ENCODE peak calls at places on chromosomes 3 and 15, in eight cellular contexts. One of them, this sample, is unnamed.

GRCh38 chr3:100710355-100711198 is 1.3 kb downstream of the TFG start:
- DNase-seq in cardiac muscle cell: peak; percentile 69
- DNase-seq in stimulated activated naive CD8-positive, alpha-beta T cell treated with anti-CD3 and anti-CD28 coated beads, Interleukin-15, amount 100 ng/mL, for 72 hours: peak; percentile 80
- DNase-seq in GM19239: peak; percentile 36
- DNase-seq in stimulated activated CD8-positive, alpha-beta memory T cell treated with anti-CD3 and anti-CD28 coated beads, Interleukin-4, amount 100 ng/mL, for 1 hour: no peak
- DNase-seq in fibroblast of lung: peak; percentile 68
- DNase-seq in NCI-H2107: no peak
- DNase-seq in iris pigment epithelial cell: peak; percentile 89
- DNase-seq in this sample: peak; percentile 33

GRCh38 chr3:102224171-102224570 is 210.6 kb upstream of the ZPLD1 start:
- DNase-seq in cardiac muscle cell: peak; percentile 34
- DNase-seq in stimulated activated naive CD8-positive, alpha-beta T cell treated with anti-CD3 and anti-CD28 coated beads, Interleukin-15, amount 100 ng/mL, for 72 hours: peak; percentile 35
- DNase-seq in GM19239: no peak
- DNase-seq in stimulated activated CD8-positive, alpha-beta memory T cell treated with anti-CD3 and anti-CD28 coated beads, Interleukin-4, amount 100 ng/mL, for 1 hour: no peak
- DNase-seq in fibroblast of lung: peak; percentile 41
- DNase-seq in NCI-H2107: no peak
- DNase-seq in iris pigment epithelial cell: peak; percentile 46
- DNase-seq in this sample: peak; percentile 19

GRCh38 chr3:51610708-51611107 is 60.3 kb upstream of the TEX264 start:
- DNase-seq in cardiac muscle cell: no peak
- DNase-seq in stimulated activated naive CD8-positive, alpha-beta T cell treated with anti-CD3 and anti-CD28 coated beads, Interleukin-15, amount 100 ng/mL, for 72 hours: no peak
- DNase-seq in GM19239: no peak
- DNase-seq in stimulated activated CD8-positive, alpha-beta memory T cell treated with anti-CD3 and anti-CD28 coated beads, Interleukin-4, amount 100 ng/mL, for 1 hour: no peak
- DNase-seq in fibroblast of lung: no peak
- DNase-seq in NCI-H2107: no peak
- DNase-seq in iris pigment epithelial cell: no peak
- DNase-seq in this sample: no peak

GRCh38 chr3:50375200-50375931 is 16.0 kb upstream of the TMEM115 start:
- DNase-seq in cardiac muscle cell: no peak
- DNase-seq in stimulated activated naive CD8-positive, alpha-beta T cell treated with anti-CD3 and anti-CD28 coated beads, Interleukin-15, amount 100 ng/mL, for 72 hours: no peak
- DNase-seq in GM19239: no peak
- DNase-seq in stimulated activated CD8-positive, alpha-beta memory T cell treated with anti-CD3 and anti-CD28 coated beads, Interleukin-4, amount 100 ng/mL, for 1 hour: no peak
- DNase-seq in fibroblast of lung: no peak
- DNase-seq in NCI-H2107: no peak
- DNase-seq in iris pigment epithelial cell: no peak
- DNase-seq in this sample: no peak

GRCh38 chr3:8233938-8234337 is 267.7 kb upstream of the LMCD1 start:
- DNase-seq in cardiac muscle cell: no peak
- DNase-seq in stimulated activated naive CD8-positive, alpha-beta T cell treated with anti-CD3 and anti-CD28 coated beads, Interleukin-15, amount 100 ng/mL, for 72 hours: no peak
- DNase-seq in GM19239: no peak
- DNase-seq in stimulated activated CD8-positive, alpha-beta memory T cell treated with anti-CD3 and anti-CD28 coated beads, Interleukin-4, amount 100 ng/mL, for 1 hour: no peak
- DNase-seq in fibroblast of lung: no peak
- DNase-seq in NCI-H2107: no peak
- DNase-seq in iris pigment epithelial cell: no peak
- DNase-seq in this sample: no peak

GRCh38 chr15:84400820-84401219 is 165.2 kb downstream of the GOLGA6L4 start:
- DNase-seq in cardiac muscle cell: no peak
- DNase-seq in stimulated activated naive CD8-positive, alpha-beta T cell treated with anti-CD3 and anti-CD28 coated beads, Interleukin-15, amount 100 ng/mL, for 72 hours: no peak
- DNase-seq in GM19239: no peak
- DNase-seq in stimulated activated CD8-positive, alpha-beta memory T cell treated with anti-CD3 and anti-CD28 coated beads, Interleukin-4, amount 100 ng/mL, for 1 hour: no peak
- DNase-seq in fibroblast of lung: no peak
- DNase-seq in NCI-H2107: no peak
- DNase-seq in iris pigment epithelial cell: no peak
- DNase-seq in this sample: no peak

GRCh38 chr3:64093825-64094712 is 70.8 kb upstream of the PSMD6 start:
- DNase-seq in cardiac muscle cell: no peak
- DNase-seq in stimulated activated naive CD8-positive, alpha-beta T cell treated with anti-CD3 and anti-CD28 coated beads, Interleukin-15, amount 100 ng/mL, for 72 hours: no peak
- DNase-seq in GM19239: no peak
- DNase-seq in stimulated activated CD8-positive, alpha-beta memory T cell treated with anti-CD3 and anti-CD28 coated beads, Interleukin-4, amount 100 ng/mL, for 1 hour: no peak
- DNase-seq in fibroblast of lung: no peak
- DNase-seq in NCI-H2107: no peak
- DNase-seq in iris pigment epithelial cell: no peak
- DNase-seq in this sample: no peak

GRCh38 chr3:123807820-123808219 is 76.3 kb downstream of the MYLK start:
- DNase-seq in cardiac muscle cell: peak; percentile 66
- DNase-seq in stimulated activated naive CD8-positive, alpha-beta T cell treated with anti-CD3 and anti-CD28 coated beads, Interleukin-15, amount 100 ng/mL, for 72 hours: no peak
- DNase-seq in GM19239: no peak
- DNase-seq in stimulated activated CD8-positive, alpha-beta memory T cell treated with anti-CD3 and anti-CD28 coated beads, Interleukin-4, amount 100 ng/mL, for 1 hour: no peak
- DNase-seq in fibroblast of lung: peak; percentile 49
- DNase-seq in NCI-H2107: no peak
- DNase-seq in iris pigment epithelial cell: no peak
- DNase-seq in this sample: no peak

GRCh38 chr15:34330279-34330678 is 7.3 kb downstream of the SLC12A6 start:
- DNase-seq in cardiac muscle cell: no peak
- DNase-seq in stimulated activated naive CD8-positive, alpha-beta T cell treated with anti-CD3 and anti-CD28 coated beads, Interleukin-15, amount 100 ng/mL, for 72 hours: no peak
- DNase-seq in GM19239: no peak
- DNase-seq in stimulated activated CD8-positive, alpha-beta memory T cell treated with anti-CD3 and anti-CD28 coated beads, Interleukin-4, amount 100 ng/mL, for 1 hour: no peak
- DNase-seq in fibroblast of lung: no peak
- DNase-seq in NCI-H2107: no peak
- DNase-seq in iris pigment epithelial cell: no peak
- DNase-seq in this sample: no peak

GRCh38 chr15:94238539-94239118 is 7.3 kb downstream of the MCTP2 start:
- DNase-seq in cardiac muscle cell: no peak
- DNase-seq in stimulated activated naive CD8-positive, alpha-beta T cell treated with anti-CD3 and anti-CD28 coated beads, Interleukin-15, amount 100 ng/mL, for 72 hours: no peak
- DNase-seq in GM19239: no peak
- DNase-seq in stimulated activated CD8-positive, alpha-beta memory T cell treated with anti-CD3 and anti-CD28 coated beads, Interleukin-4, amount 100 ng/mL, for 1 hour: no peak
- DNase-seq in fibroblast of lung: no peak
- DNase-seq in NCI-H2107: no peak
- DNase-seq in iris pigment epithelial cell: no peak
- DNase-seq in this sample: no peak

GRCh38 chr3:117407317-117407716 is 697.7 kb downstream of the TUSC7 start:
- DNase-seq in cardiac muscle cell: peak; percentile 22
- DNase-seq in stimulated activated naive CD8-positive, alpha-beta T cell treated with anti-CD3 and anti-CD28 coated beads, Interleukin-15, amount 100 ng/mL, for 72 hours: no peak
- DNase-seq in GM19239: no peak
- DNase-seq in stimulated activated CD8-positive, alpha-beta memory T cell treated with anti-CD3 and anti-CD28 coated beads, Interleukin-4, amount 100 ng/mL, for 1 hour: no peak
- DNase-seq in fibroblast of lung: peak; percentile 16
- DNase-seq in NCI-H2107: no peak
- DNase-seq in iris pigment epithelial cell: peak; percentile 11
- DNase-seq in this sample: peak; percentile 13

GRCh38 chr3:134369231-134369741 is 5.0 kb downstream of the AMOTL2 start:
- DNase-seq in cardiac muscle cell: peak; percentile 78
- DNase-seq in stimulated activated naive CD8-positive, alpha-beta T cell treated with anti-CD3 and anti-CD28 coated beads, Interleukin-15, amount 100 ng/mL, for 72 hours: no peak
- DNase-seq in GM19239: no peak
- DNase-seq in stimulated activated CD8-positive, alpha-beta memory T cell treated with anti-CD3 and anti-CD28 coated beads, Interleukin-4, amount 100 ng/mL, for 1 hour: no peak
- DNase-seq in fibroblast of lung: peak; percentile 90
- DNase-seq in NCI-H2107: no peak
- DNase-seq in iris pigment epithelial cell: peak; percentile 91
- DNase-seq in this sample: peak; percentile 53

GRCh38 chr3:105866656-105867653 is 1.9 kb downstream of the CBLB start:
- DNase-seq in cardiac muscle cell: peak; percentile 67
- DNase-seq in stimulated activated naive CD8-positive, alpha-beta T cell treated with anti-CD3 and anti-CD28 coated beads, Interleukin-15, amount 100 ng/mL, for 72 hours: peak; percentile 51
- DNase-seq in GM19239: peak; percentile 25
- DNase-seq in stimulated activated CD8-positive, alpha-beta memory T cell treated with anti-CD3 and anti-CD28 coated beads, Interleukin-4, amount 100 ng/mL, for 1 hour: no peak
- DNase-seq in fibroblast of lung: peak; percentile 61
- DNase-seq in NCI-H2107: no peak
- DNase-seq in iris pigment epithelial cell: peak; percentile 65
- DNase-seq in this sample: no peak

GRCh38 chr3:56694852-56695563 is 11.9 kb upstream of the TASOR start:
- DNase-seq in cardiac muscle cell: no peak
- DNase-seq in stimulated activated naive CD8-positive, alpha-beta T cell treated with anti-CD3 and anti-CD28 coated beads, Interleukin-15, amount 100 ng/mL, for 72 hours: no peak
- DNase-seq in GM19239: no peak
- DNase-seq in stimulated activated CD8-positive, alpha-beta memory T cell treated with anti-CD3 and anti-CD28 coated beads, Interleukin-4, amount 100 ng/mL, for 1 hour: no peak
- DNase-seq in fibroblast of lung: no peak
- DNase-seq in NCI-H2107: no peak
- DNase-seq in iris pigment epithelial cell: no peak
- DNase-seq in this sample: no peak

GRCh38 chr15:100259266-100259665 is 82.5 kb downstream of the ADAMTS17 start:
- DNase-seq in cardiac muscle cell: no peak
- DNase-seq in stimulated activated naive CD8-positive, alpha-beta T cell treated with anti-CD3 and anti-CD28 coated beads, Interleukin-15, amount 100 ng/mL, for 72 hours: peak; percentile 0
- DNase-seq in GM19239: no peak
- DNase-seq in stimulated activated CD8-positive, alpha-beta memory T cell treated with anti-CD3 and anti-CD28 coated beads, Interleukin-4, amount 100 ng/mL, for 1 hour: no peak
- DNase-seq in fibroblast of lung: no peak
- DNase-seq in NCI-H2107: no peak
- DNase-seq in iris pigment epithelial cell: no peak
- DNase-seq in this sample: no peak

GRCh38 chr15:25169318-25169717 is 214.5 kb downstream of the SNRPN start:
- DNase-seq in cardiac muscle cell: no peak
- DNase-seq in stimulated activated naive CD8-positive, alpha-beta T cell treated with anti-CD3 and anti-CD28 coated beads, Interleukin-15, amount 100 ng/mL, for 72 hours: no peak
- DNase-seq in GM19239: no peak
- DNase-seq in stimulated activated CD8-positive, alpha-beta memory T cell treated with anti-CD3 and anti-CD28 coated beads, Interleukin-4, amount 100 ng/mL, for 1 hour: no peak
- DNase-seq in fibroblast of lung: no peak
- DNase-seq in NCI-H2107: no peak
- DNase-seq in iris pigment epithelial cell: no peak
- DNase-seq in this sample: peak; percentile 2